ENCODE peak calls at places on chromosomes 4 and X, in four cellular contexts. One of them, this sample, is unnamed.

GRCh38 chr4:142373610-142374009 is 472.5 kb downstream of the INPP4B start:
- DNase-seq in left lung: no peak
- DNase-seq in cardiac muscle cell: no peak
- DNase-seq in A549: no peak
- DNase-seq in this sample: no peak

GRCh38 chr4:98793658-98794057 is 135.2 kb upstream of the TSPAN5 start:
- DNase-seq in A549: no peak
- DNase-seq in left lung: no peak
- DNase-seq in cardiac muscle cell: no peak
- DNase-seq in this sample: no peak

GRCh38 chrX:11381464-11381863 is 88.3 kb downstream of the AMELX start:
- DNase-seq in cardiac muscle cell: peak
- DNase-seq in A549: peak
- DNase-seq in left lung: no peak
- DNase-seq in this sample: peak

GRCh38 chr4:38678078-38678477 is 14.1 kb downstream of the KLF3 start:
- DNase-seq in A549: no peak
- DNase-seq in left lung: no peak
- DNase-seq in cardiac muscle cell: no peak
- DNase-seq in this sample: no peak

GRCh38 chr4:13907255-13907751 is 279.8 kb upstream of the BOD1L1 start:
- DNase-seq in A549: peak
- DNase-seq in cardiac muscle cell: no peak
- DNase-seq in left lung: no peak
- DNase-seq in this sample: no peak

GRCh38 chrX:132618810-132619209 is 130.0 kb upstream of the MBNL3 start:
- DNase-seq in A549: no peak
- DNase-seq in left lung: no peak
- DNase-seq in cardiac muscle cell: no peak
- DNase-seq in this sample: no peak

GRCh38 chrX:77949840-77950239 is 19.6 kb downstream of the PGAM4 start:
- DNase-seq in left lung: no peak
- DNase-seq in cardiac muscle cell: no peak
- DNase-seq in A549: no peak
- DNase-seq in this sample: no peak

GRCh38 chr4:128566688-128567087 is 242.8 kb upstream of the JADE1 start:
- DNase-seq in cardiac muscle cell: no peak
- DNase-seq in left lung: no peak
- DNase-seq in A549: no peak
- DNase-seq in this sample: no peak

GRCh38 chrX:102516314-102516936 is at the start of gene TMSB15A:
- DNase-seq in left lung: peak
- DNase-seq in A549: peak
- DNase-seq in cardiac muscle cell: peak
- DNase-seq in this sample: no peak

GRCh38 chr4:114598191-114599121 is at the start of gene UGT8:
- DNase-seq in cardiac muscle cell: peak
- DNase-seq in left lung: peak
- DNase-seq in A549: peak
- DNase-seq in this sample: no peak

GRCh38 chrX:25295466-25295865 is 279.7 kb upstream of the ARX start:
- DNase-seq in cardiac muscle cell: no peak
- DNase-seq in A549: no peak
- DNase-seq in left lung: no peak
- DNase-seq in this sample: no peak

GRCh38 chr4:1039493-1040343 is 28.3 kb downstream of the FGFRL1 start:
- DNase-seq in left lung: peak
- DNase-seq in cardiac muscle cell: peak
- DNase-seq in A549: no peak
- DNase-seq in this sample: no peak

GRCh38 chr4:139299536-139299935 is 1.8 kb upstream of the NAA15 start:
- DNase-seq in left lung: no peak
- DNase-seq in A549: no peak
- DNase-seq in cardiac muscle cell: no peak
- DNase-seq in this sample: no peak

GRCh38 chr4:95556460-95556859 is 7.7 kb upstream of the UNC5C start:
- DNase-seq in A549: no peak
- DNase-seq in left lung: no peak
- DNase-seq in cardiac muscle cell: no peak
- DNase-seq in this sample: no peak

DNA sequence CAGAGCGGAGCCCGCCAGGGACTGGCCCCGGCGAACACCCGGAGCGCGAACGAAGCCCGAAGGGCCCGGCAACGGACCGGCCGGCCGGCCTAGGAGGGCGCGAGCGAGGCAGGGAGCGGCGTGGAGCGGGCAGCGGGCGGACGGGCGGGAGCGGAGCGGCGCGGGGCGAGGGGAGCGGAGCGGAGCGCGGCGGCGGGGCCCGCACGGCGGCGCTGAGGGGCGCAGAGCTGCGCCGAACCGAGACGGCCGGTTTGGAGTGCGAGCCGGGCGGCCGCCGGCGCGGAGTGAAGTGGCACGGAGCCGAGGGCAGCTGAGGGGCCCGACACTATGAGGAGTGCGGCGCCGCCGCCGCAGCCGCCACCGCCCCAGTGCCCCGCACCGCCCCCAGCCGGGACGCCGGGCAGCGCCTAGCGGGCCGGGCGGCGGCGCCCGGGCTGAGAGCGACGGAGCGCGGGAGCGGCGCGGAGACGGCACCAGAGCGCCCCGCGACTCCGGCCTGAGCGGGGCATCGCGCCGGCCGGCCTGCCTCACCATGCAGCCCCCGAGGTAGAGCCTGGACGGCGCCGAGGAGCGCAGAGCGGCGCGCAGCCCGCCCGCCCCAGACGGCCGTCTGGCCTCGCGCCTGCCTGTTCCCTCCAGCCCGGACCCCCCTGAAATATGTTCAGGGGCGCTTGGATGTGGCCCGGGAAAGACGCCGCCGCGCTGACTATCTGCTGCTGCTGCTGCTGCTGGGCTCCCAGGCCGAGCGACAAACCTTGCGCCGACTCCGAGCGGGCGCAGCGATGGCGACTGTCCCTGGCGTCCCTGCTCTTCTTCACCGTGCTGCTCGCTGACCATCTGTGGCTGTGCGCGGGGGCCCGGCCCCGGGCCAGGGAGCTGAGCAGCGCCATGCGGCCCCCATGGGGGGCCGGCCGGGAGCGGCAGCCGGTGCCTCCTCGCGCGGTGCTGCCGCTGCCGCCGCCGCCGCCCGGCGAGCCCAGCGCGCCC is 793 bp downstream of the NALF2 start:
- DNase-seq in A549: no peak
- DNase-seq in left lung: no peak
- DNase-seq in cardiac muscle cell: peak
- DNase-seq in this sample: no peak
- H3K4me3 ChIP-seq in A549: peak
- H3K4me3 ChIP-seq in left lung: peak
- H3K4me3 ChIP-seq in cardiac muscle cell: peak
- H3K4me3 ChIP-seq in this sample: no peak

DNA sequence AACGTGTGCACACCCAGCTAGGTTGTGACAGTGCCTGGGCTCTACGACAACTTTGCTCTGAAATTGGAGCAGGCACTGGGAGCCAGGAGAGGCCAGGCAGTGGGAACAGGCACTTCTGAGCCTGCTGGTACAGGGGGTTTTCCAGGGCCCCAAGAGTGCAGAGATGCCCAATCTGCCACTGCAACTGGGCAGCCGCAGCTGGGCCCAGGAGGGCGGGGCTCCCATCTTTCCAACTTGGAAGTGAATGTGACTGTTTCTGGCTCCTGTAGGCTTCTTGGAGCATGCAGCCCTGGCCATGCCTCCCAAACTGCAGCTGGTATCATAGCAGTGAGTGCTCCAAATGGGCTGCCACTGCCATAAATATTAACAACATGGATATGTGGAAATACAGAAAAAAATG is 465.1 kb upstream of the PABPC4L start:
- DNase-seq in A549: no peak
- DNase-seq in cardiac muscle cell: no peak
- DNase-seq in left lung: peak
- DNase-seq in this sample: no peak
- TF ChIP-seq CTCF in A549: no peak
- TF ChIP-seq CTCF in cardiac muscle cell: no peak
- TF ChIP-seq CTCF in left lung: no peak
- TF ChIP-seq CTCF in this sample: no peak

GRCh38 chr4:126915999-126916625 is 716.6 kb upstream of the INTU start:
- DNase-seq in left lung: no peak
- DNase-seq in cardiac muscle cell: no peak
- DNase-seq in A549: no peak
- DNase-seq in this sample: no peak
- H3K4me3 ChIP-seq in left lung: no peak
- H3K4me3 ChIP-seq in cardiac muscle cell: no peak
- H3K4me3 ChIP-seq in A549: no peak
- H3K4me3 ChIP-seq in this sample: no peak

GRCh38 chr4:25821899-25822298 is 40.9 kb downstream of the SEL1L3 start:
- DNase-seq in cardiac muscle cell: no peak
- DNase-seq in left lung: no peak
- DNase-seq in A549: no peak
- DNase-seq in this sample: no peak
- TF ChIP-seq CTCF in cardiac muscle cell: no peak
- TF ChIP-seq CTCF in left lung: no peak
- TF ChIP-seq CTCF in A549: no peak
- TF ChIP-seq CTCF in this sample: no peak

GRCh38 chr4:54107951-54108740 is 8.2 kb downstream of the GSX2 start:
- DNase-seq in left lung: no peak
- DNase-seq in cardiac muscle cell: no peak
- DNase-seq in A549: no peak
- DNase-seq in this sample: no peak
- H3K4me3 ChIP-seq in left lung: no peak
- H3K4me3 ChIP-seq in cardiac muscle cell: no peak
- H3K4me3 ChIP-seq in A549: no peak
- H3K4me3 ChIP-seq in this sample: no peak

GRCh38 chr4:110508827-110509446 is 33.0 kb downstream of the ENPEP start:
- DNase-seq in cardiac muscle cell: peak
- DNase-seq in A549: peak
- DNase-seq in left lung: no peak
- DNase-seq in this sample: no peak
- TF ChIP-seq CTCF in cardiac muscle cell: peak
- TF ChIP-seq CTCF in A549: peak
- TF ChIP-seq CTCF in left lung: peak
- TF ChIP-seq CTCF in this sample: peak

This sample was measured in GM12864.